ENCODE peak calls at places on chromosomes 13 and 19, in seven cellular contexts. One of them, this sample, is unnamed.

GRCh38 chr19:19746286-19747213 is 13.6 kb upstream of the ZNF14 start:
- DNase-seq in IMR-90: no peak
- DNase-seq in mesenchymal stem cell: no peak
- DNase-seq in mesendoderm: peak; percentile 7
- DNase-seq in neuronal stem cell: no peak
- DNase-seq in H9: peak; percentile 66
- DNase-seq in H1: no peak
- DNase-seq in this sample: peak; percentile 8

GRCh38 chr13:40438999-40439797 is 227.2 kb downstream of the FOXO1 start:
- DNase-seq in IMR-90: no peak
- DNase-seq in mesenchymal stem cell: peak; percentile 61
- DNase-seq in mesendoderm: no peak
- DNase-seq in neuronal stem cell: no peak
- DNase-seq in H9: no peak
- DNase-seq in H1: no peak
- DNase-seq in this sample: peak; percentile 96

GRCh38 chr13:43171489-43171888 is 148.1 kb downstream of the DNAJC15 start:
- DNase-seq in IMR-90: no peak
- DNase-seq in mesenchymal stem cell: no peak
- DNase-seq in mesendoderm: no peak
- DNase-seq in neuronal stem cell: no peak
- DNase-seq in H9: no peak
- DNase-seq in H1: no peak
- DNase-seq in this sample: no peak

GRCh38 chr13:36207672-36208071 is 6.7 kb downstream of the SOHLH2 start:
- DNase-seq in IMR-90: no peak
- DNase-seq in mesenchymal stem cell: no peak
- DNase-seq in mesendoderm: no peak
- DNase-seq in neuronal stem cell: no peak
- DNase-seq in H9: no peak
- DNase-seq in H1: no peak
- DNase-seq in this sample: no peak

GRCh38 chr13:99258210-99258860 is at the start of gene GPR18:
- DNase-seq in IMR-90: peak; percentile 24
- DNase-seq in mesenchymal stem cell: peak; percentile 11
- DNase-seq in mesendoderm: no peak
- DNase-seq in neuronal stem cell: no peak
- DNase-seq in H9: no peak
- DNase-seq in H1: no peak
- DNase-seq in this sample: no peak

GRCh38 chr13:26919311-26919710 is 158.7 kb upstream of the GPR12 start:
- DNase-seq in IMR-90: no peak
- DNase-seq in mesenchymal stem cell: peak; percentile 51
- DNase-seq in mesendoderm: no peak
- DNase-seq in neuronal stem cell: no peak
- DNase-seq in H9: no peak
- DNase-seq in H1: no peak
- DNase-seq in this sample: no peak

GRCh38 chr13:113591750-113592149 is 7.2 kb downstream of the TFDP1 start:
- DNase-seq in IMR-90: no peak
- DNase-seq in mesenchymal stem cell: no peak
- DNase-seq in mesendoderm: no peak
- DNase-seq in neuronal stem cell: no peak
- DNase-seq in H9: no peak
- DNase-seq in H1: peak; percentile 33
- DNase-seq in this sample: no peak

GRCh38 chr19:5339470-5339949 is 1.1 kb downstream of the PTPRS start:
- DNase-seq in IMR-90: no peak
- DNase-seq in mesenchymal stem cell: no peak
- DNase-seq in mesendoderm: no peak
- DNase-seq in neuronal stem cell: no peak
- DNase-seq in H9: no peak
- DNase-seq in H1: no peak
- DNase-seq in this sample: no peak

GRCh38 chr19:27738569-27739193 is 1474.3 kb downstream of the UQCRFS1 start:
- DNase-seq in IMR-90: no peak
- DNase-seq in mesenchymal stem cell: no peak
- DNase-seq in mesendoderm: no peak
- DNase-seq in neuronal stem cell: no peak
- DNase-seq in H9: no peak
- DNase-seq in H1: no peak
- DNase-seq in this sample: no peak

GRCh38 chr19:44356383-44357111 is at the start of gene ZNF112:
- DNase-seq in IMR-90: peak; percentile 91
- DNase-seq in mesenchymal stem cell: peak; percentile 93
- DNase-seq in mesendoderm: peak; percentile 97
- DNase-seq in neuronal stem cell: peak; percentile 78
- DNase-seq in H9: peak; percentile 96
- DNase-seq in H1: peak; percentile 81
- DNase-seq in this sample: peak; percentile 94

GRCh38 chr13:73849292-73849691 is 284.9 kb downstream of the KLF12 start:
- DNase-seq in IMR-90: peak; percentile 52
- DNase-seq in mesenchymal stem cell: peak; percentile 78
- DNase-seq in mesendoderm: peak; percentile 94
- DNase-seq in neuronal stem cell: peak; percentile 9
- DNase-seq in H9: peak; percentile 64
- DNase-seq in H1: no peak
- DNase-seq in this sample: peak; percentile 4

GRCh38 chr13:105627270-105627669 is 908.2 kb downstream of the EFNB2 start:
- DNase-seq in IMR-90: no peak
- DNase-seq in mesenchymal stem cell: no peak
- DNase-seq in mesendoderm: no peak
- DNase-seq in neuronal stem cell: no peak
- DNase-seq in H9: no peak
- DNase-seq in H1: no peak
- DNase-seq in this sample: no peak

GRCh38 chr13:48749144-48749543 is 95.4 kb downstream of the CYSLTR2 start:
- DNase-seq in IMR-90: peak; percentile 70
- DNase-seq in mesenchymal stem cell: peak; percentile 90
- DNase-seq in mesendoderm: no peak
- DNase-seq in neuronal stem cell: no peak
- DNase-seq in H9: no peak
- DNase-seq in H1: no peak
- DNase-seq in this sample: no peak

GRCh38 chr13:98393873-98394272 is 183.0 kb downstream of the STK24 start:
- DNase-seq in IMR-90: no peak
- DNase-seq in mesenchymal stem cell: no peak
- DNase-seq in mesendoderm: no peak
- DNase-seq in neuronal stem cell: no peak
- DNase-seq in H9: no peak
- DNase-seq in H1: no peak
- DNase-seq in this sample: no peak

GRCh38 chr19:54916822-54917221 is 10.9 kb downstream of the NCR1 start:
- DNase-seq in IMR-90: no peak
- DNase-seq in mesenchymal stem cell: no peak
- DNase-seq in mesendoderm: no peak
- DNase-seq in neuronal stem cell: no peak
- DNase-seq in H9: no peak
- DNase-seq in H1: no peak
- DNase-seq in this sample: no peak

GRCh38 chr19:18496167-18496979 is 25.5 kb downstream of the ELL start:
- DNase-seq in IMR-90: peak; percentile 80
- DNase-seq in mesenchymal stem cell: peak; percentile 95
- DNase-seq in mesendoderm: peak; percentile 33
- DNase-seq in neuronal stem cell: no peak
- DNase-seq in H9: no peak
- DNase-seq in H1: no peak
- DNase-seq in this sample: peak; percentile 63

GRCh38 chr13:113138792-113139551 is 16.4 kb downstream of the F10 start:
- DNase-seq in IMR-90: no peak
- DNase-seq in mesenchymal stem cell: no peak
- DNase-seq in mesendoderm: no peak
- DNase-seq in neuronal stem cell: no peak
- DNase-seq in H9: peak; percentile 18
- DNase-seq in H1: no peak
- DNase-seq in this sample: no peak

GRCh38 chr19:18897108-18898029 is 1.4 kb upstream of the CERS1 start:
- DNase-seq in IMR-90: no peak
- DNase-seq in mesenchymal stem cell: no peak
- DNase-seq in mesendoderm: no peak
- DNase-seq in neuronal stem cell: no peak
- DNase-seq in H9: no peak
- DNase-seq in H1: no peak
- DNase-seq in this sample: no peak

GRCh38 chr13:108755084-108755483 is 125.7 kb downstream of the MYO16 start:
- DNase-seq in IMR-90: no peak
- DNase-seq in mesenchymal stem cell: peak; percentile 24
- DNase-seq in mesendoderm: no peak
- DNase-seq in neuronal stem cell: no peak
- DNase-seq in H9: no peak
- DNase-seq in H1: no peak
- DNase-seq in this sample: no peak

GRCh38 chr19:8610041-8610927 is at the start of gene ADAMTS10:
- DNase-seq in IMR-90: peak; percentile 43
- DNase-seq in mesenchymal stem cell: no peak
- DNase-seq in mesendoderm: peak; percentile 67
- DNase-seq in neuronal stem cell: no peak
- DNase-seq in H9: peak; percentile 48
- DNase-seq in H1: peak; percentile 76
- DNase-seq in this sample: no peak

GRCh38 chr13:113658836-113659235 is 838 bp upstream of the ATP4B start:
- DNase-seq in IMR-90: no peak
- DNase-seq in mesenchymal stem cell: no peak
- DNase-seq in mesendoderm: no peak
- DNase-seq in neuronal stem cell: no peak
- DNase-seq in H9: no peak
- DNase-seq in H1: no peak
- DNase-seq in this sample: no peak

GRCh38 chr13:81320516-81320915 is 979.6 kb upstream of the SPRY2 start:
- DNase-seq in IMR-90: no peak
- DNase-seq in mesenchymal stem cell: no peak
- DNase-seq in mesendoderm: no peak
- DNase-seq in neuronal stem cell: no peak
- DNase-seq in H9: no peak
- DNase-seq in H1: no peak
- DNase-seq in this sample: no peak

GRCh38 chr19:29714953-29715694 is at the start of gene C19orf12:
- DNase-seq in IMR-90: peak; percentile 23
- DNase-seq in mesenchymal stem cell: peak; percentile 45
- DNase-seq in mesendoderm: peak; percentile 57
- DNase-seq in neuronal stem cell: peak; percentile 40
- DNase-seq in H9: no peak
- DNase-seq in H1: peak; percentile 77
- DNase-seq in this sample: peak; percentile 25

DNA sequence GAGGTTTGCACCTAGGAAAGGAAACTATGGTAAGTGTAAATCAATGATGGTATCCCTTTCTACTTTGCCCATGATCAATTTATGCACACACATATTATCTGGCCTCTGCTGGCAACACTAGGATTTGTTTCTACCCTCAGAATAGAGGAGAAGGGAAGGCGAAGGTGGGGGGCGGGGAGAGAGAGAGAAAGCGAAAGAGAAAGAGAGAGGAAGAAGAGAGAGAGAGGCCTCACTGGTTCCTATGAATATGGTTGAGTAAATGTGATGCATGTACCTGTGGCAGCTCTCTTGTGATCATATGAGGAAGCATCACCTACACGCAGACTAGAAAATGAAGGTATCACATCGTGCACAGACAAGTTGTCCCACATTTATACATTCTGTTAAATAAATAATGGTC is 882.0 kb upstream of the SLITRK6 start:
- DNase-seq in IMR-90: no peak
- DNase-seq in mesenchymal stem cell: no peak
- DNase-seq in mesendoderm: no peak
- DNase-seq in neuronal stem cell: no peak
- DNase-seq in H9: no peak
- DNase-seq in H1: no peak
- DNase-seq in this sample: no peak
- H4K8ac ChIP-seq in IMR-90: no peak overlapping the region
- H4K8ac ChIP-seq in mesenchymal stem cell: no peak overlapping the region
- H4K8ac ChIP-seq in mesendoderm: no peak overlapping the region
- H4K8ac ChIP-seq in neuronal stem cell: no peak overlapping the region
- H4K8ac ChIP-seq in H9: no peak overlapping the region
- H4K8ac ChIP-seq in H1: no peak overlapping the region
- H4K8ac ChIP-seq in this sample: no peak overlapping the region

DNA sequence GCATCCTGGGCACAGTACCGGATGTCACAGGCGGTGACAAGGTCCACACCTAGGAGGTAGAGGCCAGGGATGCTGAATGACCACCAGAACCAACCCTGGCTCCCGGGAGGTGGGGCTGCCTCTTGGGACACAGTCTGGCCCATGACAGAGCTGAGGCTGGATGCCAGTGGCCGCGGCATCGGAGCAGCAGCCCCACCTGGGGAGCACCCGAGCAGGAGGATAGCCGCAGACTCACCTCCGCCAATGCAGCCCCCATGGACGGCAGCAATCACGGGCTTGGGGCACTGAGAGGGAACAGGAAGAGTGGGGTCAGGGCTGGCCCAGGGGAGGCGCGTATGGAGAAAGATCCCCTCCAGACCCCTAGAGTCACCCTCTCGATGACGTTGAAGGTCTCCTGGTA is 4.3 kb upstream of the LGALS4 start:
- DNase-seq in IMR-90: no peak
- DNase-seq in mesenchymal stem cell: no peak
- DNase-seq in mesendoderm: no peak
- DNase-seq in neuronal stem cell: no peak
- DNase-seq in H9: no peak
- DNase-seq in H1: no peak
- DNase-seq in this sample: no peak
- H4K8ac ChIP-seq in IMR-90: no peak overlapping the region
- H4K8ac ChIP-seq in mesenchymal stem cell: no peak overlapping the region
- H4K8ac ChIP-seq in mesendoderm: no peak overlapping the region
- H4K8ac ChIP-seq in neuronal stem cell: no peak overlapping the region
- H4K8ac ChIP-seq in H9: no peak overlapping the region
- H4K8ac ChIP-seq in H1: no peak overlapping the region
- H4K8ac ChIP-seq in this sample: no peak overlapping the region

GRCh38 chr13:110131424-110131823 is 175.5 kb downstream of the COL4A1 start:
- DNase-seq in IMR-90: no peak
- DNase-seq in mesenchymal stem cell: no peak
- DNase-seq in mesendoderm: no peak
- DNase-seq in neuronal stem cell: no peak
- DNase-seq in H9: no peak
- DNase-seq in H1: no peak
- DNase-seq in this sample: no peak
- H4K8ac ChIP-seq in IMR-90: no peak overlapping the region
- H4K8ac ChIP-seq in mesenchymal stem cell: no peak overlapping the region
- H4K8ac ChIP-seq in mesendoderm: no peak overlapping the region
- H4K8ac ChIP-seq in neuronal stem cell: no peak overlapping the region
- H4K8ac ChIP-seq in H9: no peak overlapping the region
- H4K8ac ChIP-seq in H1: no peak overlapping the region
- H4K8ac ChIP-seq in this sample: no peak overlapping the region

GRCh38 chr19:38678217-38678890 is 30.9 kb downstream of the ACTN4 start:
- DNase-seq in IMR-90: no peak
- DNase-seq in mesenchymal stem cell: no peak
- DNase-seq in mesendoderm: no peak
- DNase-seq in neuronal stem cell: no peak
- DNase-seq in H9: no peak
- DNase-seq in H1: no peak
- DNase-seq in this sample: no peak

GRCh38 chr19:38679839-38680238 is 32.4 kb downstream of the ACTN4 start:
- DNase-seq in IMR-90: peak; percentile 63
- DNase-seq in mesenchymal stem cell: peak; percentile 92
- DNase-seq in mesendoderm: no peak
- DNase-seq in neuronal stem cell: no peak
- DNase-seq in H9: no peak
- DNase-seq in H1: no peak
- DNase-seq in this sample: peak; percentile 45

GRCh38 chr19:38676878-38677646 is 29.6 kb downstream of the ACTN4 start:
- DNase-seq in IMR-90: no peak
- DNase-seq in mesenchymal stem cell: no peak
- DNase-seq in mesendoderm: no peak
- DNase-seq in neuronal stem cell: no peak
- DNase-seq in H9: no peak
- DNase-seq in H1: no peak
- DNase-seq in this sample: no peak

GRCh38 chr19:38676023-38676877 is 28.8 kb downstream of the ACTN4 start:
- DNase-seq in IMR-90: peak; percentile 78
- DNase-seq in mesenchymal stem cell: peak; percentile 94
- DNase-seq in mesendoderm: no peak
- DNase-seq in neuronal stem cell: no peak
- DNase-seq in H9: no peak
- DNase-seq in H1: no peak
- DNase-seq in this sample: no peak

GRCh38 chr19:38678891-38679494 is 31.5 kb downstream of the ACTN4 start:
- DNase-seq in IMR-90: no peak
- DNase-seq in mesenchymal stem cell: no peak
- DNase-seq in mesendoderm: no peak
- DNase-seq in neuronal stem cell: no peak
- DNase-seq in H9: no peak
- DNase-seq in H1: no peak
- DNase-seq in this sample: no peak
- H4K8ac ChIP-seq in IMR-90: no peak overlapping the region
- H4K8ac ChIP-seq in mesenchymal stem cell: peak overlapping the region; percentile 74
- H4K8ac ChIP-seq in mesendoderm: no peak overlapping the region
- H4K8ac ChIP-seq in neuronal stem cell: no peak overlapping the region
- H4K8ac ChIP-seq in H9: no peak overlapping the region
- H4K8ac ChIP-seq in H1: peak overlapping the region; percentile 1
- H4K8ac ChIP-seq in this sample: no peak overlapping the region

This sample was measured in trophoblast cell.